ENCODE peak calls at places on chromosomes 16 and 17, in ten cellular contexts. One of them, this sample, is unnamed.

GRCh38 chr16:1094124-1094479 is 1.9 kb downstream of the C1QTNF8 start:
- DNase-seq in breast epithelium: no peak
- DNase-seq in uterus: no peak
- DNase-seq in H54: no peak
- DNase-seq in suprapubic skin: no peak
- DNase-seq in A549: peak
- DNase-seq in GM12892: no peak
- DNase-seq in tibial nerve: no peak
- DNase-seq in spleen: no peak
- DNase-seq in stomach: no peak
- DNase-seq in this sample: no peak

GRCh38 chr16:1057252-1057932 is 15.2 kb upstream of the SSTR5 start:
- DNase-seq in stomach: peak
- DNase-seq in suprapubic skin: no peak
- DNase-seq in uterus: no peak
- DNase-seq in tibial nerve: no peak
- DNase-seq in breast epithelium: no peak
- DNase-seq in GM12892: peak
- DNase-seq in spleen: no peak
- DNase-seq in A549: no peak
- DNase-seq in H54: no peak
- DNase-seq in this sample: peak

GRCh38 chr16:71296584-71297133 is 7.5 kb upstream of the CMTR2 start:
- DNase-seq in A549: no peak
- DNase-seq in stomach: no peak
- DNase-seq in spleen: no peak
- DNase-seq in tibial nerve: no peak
- DNase-seq in uterus: no peak
- DNase-seq in H54: no peak
- DNase-seq in GM12892: no peak
- DNase-seq in suprapubic skin: no peak
- DNase-seq in breast epithelium: no peak
- DNase-seq in this sample: no peak

GRCh38 chr17:61200349-61200735 is 199.3 kb upstream of the TBX2 start:
- DNase-seq in H54: no peak
- DNase-seq in stomach: no peak
- DNase-seq in uterus: no peak
- DNase-seq in A549: no peak
- DNase-seq in tibial nerve: no peak
- DNase-seq in spleen: no peak
- DNase-seq in breast epithelium: no peak
- DNase-seq in GM12892: no peak
- DNase-seq in suprapubic skin: no peak
- DNase-seq in this sample: no peak

GRCh38 chr16:28163699-28164584 is 47.8 kb downstream of the XPO6 start:
- DNase-seq in spleen: peak
- DNase-seq in uterus: no peak
- DNase-seq in tibial nerve: no peak
- DNase-seq in stomach: no peak
- DNase-seq in A549: no peak
- DNase-seq in H54: no peak
- DNase-seq in suprapubic skin: no peak
- DNase-seq in breast epithelium: no peak
- DNase-seq in GM12892: no peak
- DNase-seq in this sample: peak

GRCh38 chr16:64543401-64543800 is 578.5 kb downstream of the CDH11 start:
- DNase-seq in A549: no peak
- DNase-seq in GM12892: no peak
- DNase-seq in uterus: no peak
- DNase-seq in H54: no peak
- DNase-seq in breast epithelium: no peak
- DNase-seq in stomach: no peak
- DNase-seq in spleen: no peak
- DNase-seq in suprapubic skin: no peak
- DNase-seq in tibial nerve: no peak
- DNase-seq in this sample: no peak

GRCh38 chr16:48609453-48610023 is 442 bp downstream of the N4BP1 start:
- DNase-seq in H54: peak
- DNase-seq in A549: peak
- DNase-seq in uterus: peak
- DNase-seq in spleen: peak
- DNase-seq in GM12892: peak
- DNase-seq in tibial nerve: no peak
- DNase-seq in stomach: peak
- DNase-seq in breast epithelium: no peak
- DNase-seq in suprapubic skin: peak
- DNase-seq in this sample: peak

GRCh38 chr16:6667393-6667792 is 665.3 kb upstream of the RBFOX1 start:
- DNase-seq in spleen: no peak
- DNase-seq in A549: no peak
- DNase-seq in suprapubic skin: no peak
- DNase-seq in H54: no peak
- DNase-seq in GM12892: no peak
- DNase-seq in stomach: no peak
- DNase-seq in tibial nerve: no peak
- DNase-seq in uterus: no peak
- DNase-seq in breast epithelium: no peak
- DNase-seq in this sample: no peak

GRCh38 chr17:78343099-78343432 is 16.8 kb downstream of the SOCS3 start:
- DNase-seq in A549: no peak
- DNase-seq in spleen: peak
- DNase-seq in H54: peak
- DNase-seq in suprapubic skin: peak
- DNase-seq in uterus: peak
- DNase-seq in breast epithelium: no peak
- DNase-seq in GM12892: no peak
- DNase-seq in stomach: peak
- DNase-seq in tibial nerve: no peak
- DNase-seq in this sample: no peak

GRCh38 chr17:11503292-11503691 is 95.0 kb upstream of the DNAH9 start:
- DNase-seq in breast epithelium: no peak
- DNase-seq in A549: no peak
- DNase-seq in H54: no peak
- DNase-seq in spleen: no peak
- DNase-seq in suprapubic skin: no peak
- DNase-seq in tibial nerve: no peak
- DNase-seq in GM12892: no peak
- DNase-seq in stomach: no peak
- DNase-seq in uterus: no peak
- DNase-seq in this sample: no peak

DNA sequence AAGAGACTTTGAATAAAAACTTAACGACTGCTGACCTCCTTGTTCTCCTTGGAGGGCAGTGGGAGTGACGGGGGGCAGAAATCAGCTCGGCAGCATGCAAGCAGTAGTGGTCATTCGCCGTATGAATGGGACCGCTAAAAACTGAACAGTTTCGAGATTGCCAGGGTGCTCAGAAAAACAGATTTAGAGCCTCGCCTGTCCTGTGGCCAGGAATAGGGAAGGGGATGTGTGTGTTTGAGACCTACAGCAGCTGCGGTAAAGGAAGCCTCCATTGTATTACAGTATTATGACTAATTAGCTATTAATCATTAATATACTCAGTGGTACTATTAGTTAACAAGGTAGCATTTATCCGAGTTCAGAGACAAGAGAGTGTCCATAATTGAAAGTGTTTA is 670 bp upstream of the ZNF652 start:
- DNase-seq in A549: no peak
- DNase-seq in H54: no peak
- DNase-seq in GM12892: no peak
- DNase-seq in uterus: no peak
- DNase-seq in suprapubic skin: no peak
- DNase-seq in stomach: no peak
- DNase-seq in spleen: no peak
- DNase-seq in tibial nerve: no peak
- DNase-seq in breast epithelium: no peak
- DNase-seq in this sample: no peak
- TF ChIP-seq POLR2A in A549: no peak
- TF ChIP-seq POLR2A in H54: no peak
- TF ChIP-seq POLR2A in GM12892: no peak
- TF ChIP-seq POLR2A in uterus: no peak
- TF ChIP-seq POLR2A in suprapubic skin: no peak
- TF ChIP-seq POLR2A in stomach: no peak
- TF ChIP-seq POLR2A in spleen: no peak
- TF ChIP-seq POLR2A in tibial nerve: no peak
- TF ChIP-seq POLR2A in breast epithelium: no peak
- TF ChIP-seq POLR2A in this sample: no peak

GRCh38 chr16:2428787-2429036 is 535 bp upstream of the CCNF start:
- DNase-seq in H54: no peak
- DNase-seq in tibial nerve: no peak
- DNase-seq in suprapubic skin: no peak
- DNase-seq in uterus: no peak
- DNase-seq in stomach: no peak
- DNase-seq in A549: no peak
- DNase-seq in breast epithelium: no peak
- DNase-seq in spleen: no peak
- DNase-seq in GM12892: no peak
- DNase-seq in this sample: no peak
- TF ChIP-seq POLR2A in H54: no peak
- TF ChIP-seq POLR2A in tibial nerve: no peak
- TF ChIP-seq POLR2A in suprapubic skin: no peak
- TF ChIP-seq POLR2A in uterus: no peak
- TF ChIP-seq POLR2A in stomach: no peak
- TF ChIP-seq POLR2A in A549: no peak
- TF ChIP-seq POLR2A in breast epithelium: no peak
- TF ChIP-seq POLR2A in spleen: no peak
- TF ChIP-seq POLR2A in GM12892: no peak
- TF ChIP-seq POLR2A in this sample: no peak

DNA sequence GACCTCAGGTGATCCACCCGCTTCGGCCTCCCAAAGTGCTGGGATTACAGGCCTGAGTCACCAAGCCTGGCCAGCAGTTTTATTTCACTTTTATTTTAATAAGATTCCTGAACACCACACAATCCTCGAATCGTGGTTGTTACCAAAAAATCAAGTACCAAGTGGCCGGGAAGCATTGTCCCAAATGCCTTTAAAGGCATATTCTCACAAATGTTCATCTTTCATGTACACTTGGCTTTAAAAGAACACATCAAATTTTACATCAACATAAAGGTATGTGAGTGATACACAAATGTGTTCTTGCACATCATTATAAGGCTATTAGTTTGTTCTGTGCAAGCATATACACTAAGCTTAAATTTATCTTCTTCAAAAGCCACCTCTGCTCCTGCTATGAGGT is 8.1 kb upstream of the MYH11 start:
- DNase-seq in breast epithelium: no peak
- DNase-seq in suprapubic skin: no peak
- DNase-seq in tibial nerve: no peak
- DNase-seq in uterus: no peak
- DNase-seq in stomach: no peak
- DNase-seq in A549: no peak
- DNase-seq in spleen: no peak
- DNase-seq in H54: no peak
- DNase-seq in GM12892: no peak
- DNase-seq in this sample: no peak
- TF ChIP-seq POLR2A in breast epithelium: no peak
- TF ChIP-seq POLR2A in suprapubic skin: no peak
- TF ChIP-seq POLR2A in tibial nerve: no peak
- TF ChIP-seq POLR2A in uterus: no peak
- TF ChIP-seq POLR2A in stomach: no peak
- TF ChIP-seq POLR2A in A549: no peak
- TF ChIP-seq POLR2A in spleen: no peak
- TF ChIP-seq POLR2A in H54: no peak
- TF ChIP-seq POLR2A in GM12892: no peak
- TF ChIP-seq POLR2A in this sample: no peak

GRCh38 chr16:55488306-55488705 is 9.3 kb downstream of the MMP2 start:
- DNase-seq in suprapubic skin: peak
- DNase-seq in breast epithelium: no peak
- DNase-seq in stomach: no peak
- DNase-seq in spleen: no peak
- DNase-seq in tibial nerve: no peak
- DNase-seq in A549: no peak
- DNase-seq in H54: no peak
- DNase-seq in uterus: peak
- DNase-seq in GM12892: no peak
- DNase-seq in this sample: no peak
- TF ChIP-seq POLR2A in suprapubic skin: no peak
- TF ChIP-seq POLR2A in breast epithelium: no peak
- TF ChIP-seq POLR2A in stomach: no peak
- TF ChIP-seq POLR2A in spleen: no peak
- TF ChIP-seq POLR2A in tibial nerve: no peak
- TF ChIP-seq POLR2A in A549: no peak
- TF ChIP-seq POLR2A in H54: no peak
- TF ChIP-seq POLR2A in uterus: no peak
- TF ChIP-seq POLR2A in GM12892: no peak
- TF ChIP-seq POLR2A in this sample: no peak

GRCh38 chr16:69150146-69150865 is 17.9 kb downstream of the UTP4 start:
- DNase-seq in H54: peak
- DNase-seq in uterus: peak
- DNase-seq in tibial nerve: no peak
- DNase-seq in spleen: no peak
- DNase-seq in stomach: peak
- DNase-seq in A549: peak
- DNase-seq in GM12892: peak
- DNase-seq in breast epithelium: no peak
- DNase-seq in suprapubic skin: no peak
- DNase-seq in this sample: peak

GRCh38 chr16:69141936-69142335 is 9.5 kb downstream of the UTP4 start:
- DNase-seq in breast epithelium: no peak
- DNase-seq in GM12892: no peak
- DNase-seq in tibial nerve: no peak
- DNase-seq in H54: no peak
- DNase-seq in A549: no peak
- DNase-seq in suprapubic skin: no peak
- DNase-seq in uterus: no peak
- DNase-seq in stomach: no peak
- DNase-seq in spleen: no peak
- DNase-seq in this sample: no peak

GRCh38 chr16:69143116-69143515 is 10.7 kb downstream of the UTP4 start:
- DNase-seq in breast epithelium: no peak
- DNase-seq in uterus: no peak
- DNase-seq in suprapubic skin: no peak
- DNase-seq in H54: no peak
- DNase-seq in tibial nerve: no peak
- DNase-seq in stomach: no peak
- DNase-seq in GM12892: no peak
- DNase-seq in A549: peak
- DNase-seq in spleen: no peak
- DNase-seq in this sample: peak

GRCh38 chr16:69141014-69141413 is 8.6 kb downstream of the UTP4 start:
- DNase-seq in stomach: no peak
- DNase-seq in A549: no peak
- DNase-seq in spleen: no peak
- DNase-seq in H54: no peak
- DNase-seq in tibial nerve: no peak
- DNase-seq in suprapubic skin: no peak
- DNase-seq in uterus: no peak
- DNase-seq in breast epithelium: no peak
- DNase-seq in GM12892: no peak
- DNase-seq in this sample: no peak

DNA sequence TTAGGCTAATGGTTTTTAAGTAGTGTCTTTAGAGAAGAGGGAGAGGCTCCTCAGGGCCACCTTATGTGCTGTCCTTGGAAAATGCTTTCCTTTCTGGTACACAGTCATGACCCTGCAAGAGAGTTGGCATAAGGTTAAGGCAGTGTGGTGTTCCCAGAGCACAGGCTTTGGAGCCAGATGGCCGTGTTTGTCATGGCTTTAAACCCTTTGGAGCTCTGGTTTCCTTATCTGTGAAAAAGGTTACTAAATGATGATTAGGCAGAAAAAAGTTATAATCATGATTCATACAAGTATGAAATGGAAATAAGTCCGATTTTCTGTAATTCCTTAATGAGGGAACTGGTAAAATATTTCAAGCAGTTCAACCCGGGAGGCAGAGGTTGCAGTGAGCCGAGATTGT is 13.2 kb downstream of the UTP4 start:
- DNase-seq in suprapubic skin: no peak
- DNase-seq in spleen: no peak
- DNase-seq in stomach: peak
- DNase-seq in A549: no peak
- DNase-seq in uterus: no peak
- DNase-seq in tibial nerve: no peak
- DNase-seq in GM12892: no peak
- DNase-seq in breast epithelium: no peak
- DNase-seq in H54: no peak
- DNase-seq in this sample: peak
- TF ChIP-seq POLR2A in suprapubic skin: no peak
- TF ChIP-seq POLR2A in spleen: no peak
- TF ChIP-seq POLR2A in stomach: no peak
- TF ChIP-seq POLR2A in A549: no peak
- TF ChIP-seq POLR2A in uterus: no peak
- TF ChIP-seq POLR2A in tibial nerve: no peak
- TF ChIP-seq POLR2A in GM12892: no peak
- TF ChIP-seq POLR2A in breast epithelium: no peak
- TF ChIP-seq POLR2A in H54: no peak
- TF ChIP-seq POLR2A in this sample: no peak

This sample was measured in erythroblast.